ENCODE peak calls at places on chromosomes 3 and 15, in eight cellular contexts. B is uterus, X is cardiac muscle cell, Y is endothelial cell of umbilical vein, P is tibial nerve, H is neural progenitor cell, E is endodermal cell, O is brain microvascular endothelial cell. V is an unnamed sample. For H3K36me3, the result is how much of the 10 kb centered on the place peaks cover.

GRCh38 chr3:138867996-138868395 is 33.3 kb upstream of the PIK3CB start:
- DNase-seq in O (no peak), E (no peak), X (no peak), H (no peak), Y (peak), P (no peak), B (no peak), V (no peak)

GRCh38 chr3:61250784-61251173 is 473 bp downstream of the FHIT start:
- DNase-seq in H (peak), P (peak), X (peak), B (peak), E (peak), Y (no peak), O (no peak), V (no peak)

GRCh38 chr3:146156801-146157310 is 4.1 kb downstream of the PLOD2 start:
- DNase-seq in O (no peak), P (no peak), X (no peak), Y (peak), E (no peak), B (no peak), H (no peak), V (no peak)

GRCh38 chr3:126322181-126322967 is 34.8 kb downstream of the KLF15 start:
- DNase-seq in E (peak), O (no peak), Y (no peak), H (no peak), B (no peak), P (no peak), X (no peak), V (no peak)

GRCh38 chr15:66293419-66294156 is at the start of gene DIS3L:
- DNase-seq in Y (peak), O (no peak), B (peak), P (peak), H (peak), E (peak), X (peak), V (peak)

GRCh38 chr3:148950806-148951205 is 40.5 kb upstream of the GYG1 start:
- DNase-seq in O (no peak), X (no peak), B (no peak), E (no peak), Y (no peak), P (no peak), H (no peak), V (no peak)

GRCh38 chr3:29408676-29409075 is 127.8 kb downstream of the RBMS3 start:
- DNase-seq in X (peak), H (no peak), O (no peak), P (no peak), E (no peak), Y (no peak), B (no peak), V (no peak)

GRCh38 chr3:129003578-129004112 is 2.5 kb downstream of the EFCC1 start:
- DNase-seq in H (peak), B (no peak), E (peak), O (no peak), Y (no peak), P (no peak), X (no peak), V (peak)

GRCh38 chr3:124824286-124824915 is 62.8 kb downstream of the ITGB5 start:
- DNase-seq in B (no peak), P (no peak), Y (no peak), X (no peak), H (no peak), E (no peak), O (no peak), V (no peak)

GRCh38 chr3:14235003-14235876 is 56.6 kb downstream of the LSM3 start:
- DNase-seq in H (no peak), P (no peak), B (no peak), X (no peak), O (no peak), Y (no peak), E (no peak), V (no peak)

GRCh38 chr15:70132148-70132547 is 34.4 kb upstream of the TLE3 start:
- DNase-seq in Y (no peak), X (peak), E (no peak), H (no peak), B (peak), P (no peak), O (no peak), V (no peak)

GRCh38 chr3:101042996-101043686 is 49.9 kb upstream of the ABI3BP start:
- DNase-seq in O (no peak), X (no peak), P (no peak), Y (no peak), H (no peak), B (no peak), E (no peak), V (no peak)

GRCh38 chr3:194134757-194135515 is 1.0 kb upstream of the HES1 start:
- DNase-seq in H (peak), B (peak), Y (peak), X (peak), O (peak), E (peak), P (peak), V (peak)

GRCh38 chr3:111152506-111152905 is 80.9 kb downstream of the NECTIN3 start:
- DNase-seq in E (no peak), P (no peak), O (no peak), H (no peak), Y (no peak), X (no peak), B (no peak), V (no peak)

GRCh38 chr3:76731471-76731870 is 308.4 kb upstream of the ROBO2 start:
- DNase-seq in B (no peak), H (no peak), P (no peak), E (no peak), Y (no peak), O (no peak), X (no peak), V (no peak)

GRCh38 chr3:112888388-112889085 is 41.9 kb upstream of the CD200R1L start:
- DNase-seq in O (no peak), H (no peak), P (no peak), Y (no peak), E (no peak), B (no peak), X (no peak), V (no peak)

GRCh38 chr3:112900088-112900487 is 53.4 kb upstream of the CD200R1L start:
- DNase-seq in P (no peak), E (no peak), B (no peak), H (no peak), Y (no peak), O (no peak), X (no peak), V (no peak)

GRCh38 chr3:112889357-112889756 is 42.7 kb upstream of the CD200R1L start:
- DNase-seq in Y (no peak), O (no peak), P (no peak), E (peak), B (no peak), H (no peak), X (no peak), V (no peak)

DNA sequence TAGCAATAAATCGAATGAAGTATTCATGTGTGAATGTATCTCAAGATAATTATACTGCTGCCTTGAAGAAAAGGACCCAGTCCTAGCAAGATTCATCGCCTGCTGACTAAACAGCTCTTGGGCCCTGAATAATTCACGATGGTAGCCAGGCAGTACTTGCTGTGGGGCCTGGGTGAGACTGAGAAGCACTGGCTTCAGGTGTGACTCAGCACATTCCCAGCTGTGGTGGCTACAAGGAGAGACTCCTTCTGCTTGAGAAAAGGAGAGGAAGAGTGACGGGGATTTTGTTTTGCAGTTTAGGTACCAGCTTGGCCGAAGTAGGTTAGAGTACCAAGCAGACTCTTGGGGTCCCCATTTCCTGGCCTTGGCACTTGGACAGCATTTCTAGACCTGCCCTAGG is 47.6 kb upstream of the CD200R1L start:
- DNase-seq in X (no peak), O (peak), B (no peak), Y (no peak), E (peak), H (peak), P (no peak), V (no peak)
- H3K36me3 ChIP-seq in X (under half), O (under half), B (under half), Y (under half), E (under half), H (under half), P (under half), V (under half)

GRCh38 chr3:68007621-68008226 is 353.3 kb upstream of the SUCLG2 start:
- DNase-seq in E (peak), X (no peak), Y (no peak), H (peak), O (no peak), P (no peak), B (no peak), V (peak)
- H3K4me3 ChIP-seq in E (peak), X (peak), Y (no peak), H (peak), O (peak), P (peak), B (no peak), V (peak)

GRCh38 chr3:39150170-39150802 is 3.1 kb downstream of the CSRNP1 start:
- DNase-seq in P (no peak), H (no peak), B (no peak), Y (peak), O (no peak), E (no peak), X (peak), V (peak)
- TF ChIP-seq CTCF in P (no peak), H (no peak), B (no peak), Y (no peak), O (peak), E (peak), X (no peak), V (peak)

DNA sequence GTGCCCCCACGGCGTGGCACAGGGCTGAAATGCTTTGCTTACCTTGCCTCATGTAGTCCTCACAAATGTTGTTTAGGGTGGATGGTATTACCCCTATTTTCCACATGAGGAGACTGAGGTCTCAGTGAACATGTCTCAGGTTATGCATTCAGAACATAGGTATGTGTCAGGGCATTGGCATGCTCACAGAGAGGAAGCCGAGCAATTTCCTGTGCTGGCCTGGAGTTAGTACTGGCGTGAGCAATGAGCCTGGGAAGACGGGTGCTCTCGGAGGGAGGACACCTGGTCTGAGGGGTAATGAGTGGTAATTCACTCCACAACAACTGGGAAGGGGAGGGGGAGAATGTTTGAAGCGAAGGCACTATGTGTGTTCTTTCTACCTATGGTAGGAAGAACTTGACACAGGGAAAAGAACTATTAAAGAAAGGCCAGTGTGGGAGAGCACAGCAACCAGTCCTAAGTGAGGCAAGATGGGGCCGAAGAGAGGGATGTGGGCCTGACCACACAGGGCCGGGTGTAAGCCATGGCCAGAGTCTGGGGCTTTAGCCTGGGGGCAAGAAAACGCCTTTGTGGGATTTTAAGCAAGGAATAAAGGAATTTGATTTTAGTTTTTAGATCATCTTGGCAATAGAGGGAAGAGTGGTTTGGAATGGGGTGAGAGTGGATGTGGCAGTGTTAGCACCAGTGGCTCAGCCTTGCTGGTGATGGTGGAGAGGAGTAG is 4.9 kb upstream of the FAM131A start:
- DNase-seq in H (no peak), P (no peak), E (no peak), O (peak), Y (peak), B (no peak), X (peak), V (no peak)
- H3K36me3 ChIP-seq in H (under half), P (under half), E (half or more), O (half or more), Y (under half), B (under half), X (half or more), V (half or more)

DNA sequence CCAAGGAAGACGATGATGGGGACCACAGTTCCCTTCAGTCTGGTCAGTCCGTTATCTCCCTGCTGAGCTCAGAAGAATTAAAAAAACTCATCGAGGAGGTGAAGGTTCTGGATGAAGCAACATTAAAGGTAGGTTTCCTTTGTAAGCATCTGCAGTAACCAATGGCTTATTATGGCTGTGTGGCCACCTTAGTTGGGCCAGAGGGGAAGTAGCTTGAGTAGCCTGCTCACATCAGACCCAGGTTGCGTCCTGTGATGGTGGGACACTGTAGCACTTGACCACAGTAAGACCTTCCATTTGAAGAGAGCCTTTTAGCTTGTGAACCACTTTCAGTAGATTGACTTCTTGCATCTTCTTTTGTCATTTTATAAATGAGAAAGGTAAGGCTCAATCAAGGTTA is 22.6 kb downstream of the STARD5 start:
- DNase-seq in P (no peak), Y (no peak), E (no peak), O (no peak), B (no peak), X (no peak), H (no peak), V (no peak)
- H3K4me3 ChIP-seq in P (no peak), Y (no peak), E (no peak), O (no peak), B (no peak), X (no peak), H (no peak), V (no peak)

DNA sequence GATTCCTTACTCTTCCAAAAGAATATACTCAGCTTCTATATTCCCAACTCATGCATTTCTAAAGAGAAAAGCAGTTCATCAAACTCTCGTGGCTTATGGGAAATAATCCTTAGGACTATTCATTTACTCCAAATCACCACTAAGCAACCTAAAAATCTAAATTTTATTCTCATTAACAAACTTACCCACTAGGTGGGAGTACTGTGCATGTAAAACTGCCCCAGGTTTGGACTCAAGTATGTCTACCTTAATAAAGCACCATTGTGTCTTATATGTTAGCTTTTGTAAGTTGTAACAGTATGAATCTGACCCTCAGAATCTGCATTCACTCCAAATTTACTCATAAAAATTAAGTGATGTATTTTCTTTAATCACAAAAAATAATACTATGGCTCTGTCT is 25.3 kb downstream of the RAD18 start:
- DNase-seq in H (peak), P (no peak), E (no peak), O (no peak), X (peak), Y (peak), B (no peak), V (no peak)
- TF ChIP-seq CTCF in H (peak), P (no peak), E (peak), O (peak), X (peak), Y (peak), B (no peak), V (no peak)

GRCh38 chr15:40008061-40008460 is 30.9 kb downstream of the SRP14 start:
- DNase-seq in E (no peak), O (peak), B (no peak), P (no peak), H (no peak), Y (no peak), X (no peak), V (no peak)
- H3K36me3 ChIP-seq in E (half or more), O (half or more), B (under half), P (under half), H (under half), Y (under half), X (half or more), V (under half)